ENCODE peak calls at places on chromosomes 7 and 10, in six cellular contexts. V is fibroblast of lung, I is uterus, P is OCI-LY7, D is GM06990, O is dorsolateral prefrontal cortex. Q is an unnamed sample.

GRCh38 chr10:126059101-126059826 is 162.9 kb downstream of the FANK1 start:
- DNase-seq in P (no peak), V (peak; percentile 48), D (no peak), O (no peak), I (no peak), Q (no peak)

GRCh38 chr7:155345490-155345889 is 47.8 kb downstream of the INSIG1 start:
- DNase-seq in D (no peak), V (no peak), I (no peak), O (no peak), P (no peak), Q (no peak)

GRCh38 chr7:132738254-132738653 is 162.0 kb upstream of the PLXNA4 start:
- DNase-seq in I (no peak), V (peak; percentile 78), P (no peak), D (no peak), O (no peak), Q (no peak)

GRCh38 chr10:96416643-96417042 is 57.8 kb upstream of the OPALIN start:
- DNase-seq in P (no peak), V (peak; percentile 17), O (no peak), I (peak; percentile 48), D (no peak), Q (no peak)

GRCh38 chr10:13019280-13019679 is 17.8 kb upstream of the CCDC3 start:
- DNase-seq in V (no peak), I (no peak), P (no peak), D (no peak), O (no peak), Q (no peak)

GRCh38 chr7:131459256-131459655 is 97.2 kb downstream of the PODXL start:
- DNase-seq in I (no peak), P (no peak), D (no peak), O (no peak), V (no peak), Q (no peak)

GRCh38 chr7:84829719-84830118 is 357.1 kb downstream of the SEMA3D start:
- DNase-seq in P (no peak), D (no peak), V (no peak), I (no peak), O (no peak), Q (no peak)

GRCh38 chr7:90595801-90596683 is at the start of gene CDK14:
- DNase-seq in D (peak; percentile 85), I (peak; percentile 77), V (peak; percentile 67), O (peak; percentile 80), P (peak; percentile 61), Q (peak; percentile 94)

GRCh38 chr10:59006511-59007306 is 169.7 kb upstream of the PHYHIPL start:
- DNase-seq in I (peak; percentile 38), O (no peak), V (peak; percentile 87), P (no peak), D (no peak), Q (no peak)

GRCh38 chr7:44188480-44189225 is 586 bp downstream of the GCK start:
- DNase-seq in I (no peak), D (no peak), O (no peak), V (no peak), P (no peak), Q (no peak)

GRCh38 chr7:137539111-137539715 is 195.7 kb upstream of the PTN start:
- DNase-seq in D (no peak), I (no peak), O (no peak), V (peak; percentile 84), P (no peak), Q (no peak)

GRCh38 chr7:110839866-110840265 is 251.1 kb upstream of the LRRN3 start:
- DNase-seq in V (peak; percentile 76), P (no peak), I (no peak), D (no peak), O (peak; percentile 42), Q (peak; percentile 18)

GRCh38 chr7:95473276-95473985 is 12.3 kb upstream of the ASB4 start:
- DNase-seq in I (no peak), D (no peak), O (no peak), V (no peak), P (no peak), Q (no peak)

GRCh38 chr7:80182630-80183276 is 48.1 kb downstream of the GNAI1 start:
- DNase-seq in P (no peak), D (no peak), I (no peak), V (peak; percentile 16), O (no peak), Q (no peak)

GRCh38 chr7:106659369-106659962 is 1.5 kb downstream of the CCDC71L start:
- DNase-seq in D (no peak), V (no peak), P (no peak), O (no peak), I (no peak), Q (no peak)

GRCh38 chr10:4285121-4285520 is 500.1 kb upstream of the KLF6 start:
- DNase-seq in D (no peak), P (no peak), O (no peak), V (no peak), I (no peak), Q (no peak)

GRCh38 chr7:87220026-87220733 is 648 bp upstream of the TMEM243 start:
- DNase-seq in V (peak; percentile 65), O (peak; percentile 87), D (peak; percentile 91), P (peak; percentile 89), I (peak; percentile 74), Q (peak; percentile 96)

GRCh38 chr7:46932656-46933424 is 649.1 kb downstream of the TNS3 start:
- DNase-seq in D (no peak), I (peak; percentile 61), V (peak; percentile 99), O (peak; percentile 9), P (no peak), Q (no peak)

GRCh38 chr7:69640216-69640615 is 41.9 kb downstream of the AUTS2 start:
- DNase-seq in V (no peak), O (no peak), P (no peak), I (no peak), D (no peak), Q (no peak)

GRCh38 chr7:151425670-151426075 is 14.3 kb downstream of the CRYGN start:
- DNase-seq in I (no peak), V (peak; percentile 95), D (no peak), P (no peak), O (no peak), Q (no peak)

GRCh38 chr10:97891497-97892167 is 42.0 kb downstream of the GOLGA7B start:
- DNase-seq in P (no peak), I (no peak), O (no peak), D (no peak), V (no peak), Q (no peak)

GRCh38 chr7:19747740-19748339 is 25.6 kb downstream of the TMEM196 start:
- DNase-seq in I (no peak), O (no peak), P (peak; percentile 34), V (peak; percentile 65), D (no peak), Q (peak; percentile 60)

GRCh38 chr7:81491573-81491972 is 278.3 kb downstream of the HGF start:
- DNase-seq in P (no peak), I (no peak), D (no peak), O (no peak), V (no peak), Q (no peak)

GRCh38 chr10:77553311-77553710 is 84.3 kb downstream of the KCNMA1 start:
- DNase-seq in I (no peak), D (no peak), P (no peak), V (no peak), O (no peak), Q (no peak)

GRCh38 chr10:624605-625334 is 64.7 kb downstream of the DIP2C start:
- DNase-seq in O (peak; percentile 69), P (no peak), V (peak; percentile 78), I (peak; percentile 77), D (no peak), Q (no peak)

GRCh38 chr10:84159076-84159475 is 14.5 kb upstream of the GPR15LG start:
- DNase-seq in D (no peak), P (no peak), O (no peak), I (no peak), V (no peak), Q (no peak)

GRCh38 chr10:104054430-104054829 is 31.2 kb downstream of the COL17A1 start:
- DNase-seq in O (no peak), P (no peak), I (no peak), V (no peak), D (no peak), Q (no peak)

GRCh38 chr7:123789817-123790216 is 41.0 kb upstream of the WASL start:
- DNase-seq in V (no peak), D (no peak), I (no peak), O (no peak), P (no peak), Q (peak; percentile 26)

GRCh38 chr10:69360485-69361302 is 56.0 kb downstream of the TACR2 start:
- DNase-seq in V (peak; percentile 92), I (peak; percentile 83), D (no peak), O (peak; percentile 82), P (no peak), Q (no peak)

GRCh38 chr10:78452782-78453181 is 419.1 kb downstream of the RPS24 start:
- DNase-seq in D (no peak), V (no peak), O (no peak), P (no peak), I (no peak), Q (no peak)

GRCh38 chr7:54817125-54817524 is 58.1 kb upstream of the SEC61G start:
- DNase-seq in I (no peak), P (no peak), V (no peak), O (no peak), D (no peak), Q (no peak)

GRCh38 chr10:69734797-69735468 is 66.8 kb upstream of the COL13A1 start:
- DNase-seq in V (no peak), D (no peak), P (peak; percentile 22), O (no peak), I (no peak), Q (peak; percentile 33)

GRCh38 chr7:99379043-99379577 is 4.6 kb downstream of the ARPC1B start:
- DNase-seq in P (peak; percentile 34), I (peak; percentile 74), V (peak; percentile 87), O (no peak), D (peak; percentile 59), Q (peak; percentile 74)

GRCh38 chr7:34308595-34308994 is 349.4 kb upstream of the NPSR1 start:
- DNase-seq in D (no peak), I (no peak), O (no peak), V (no peak), P (no peak), Q (no peak)

GRCh38 chr7:30815016-30815854 is 44.0 kb downstream of the MINDY4 start:
- DNase-seq in D (no peak), P (no peak), I (peak; percentile 45), O (no peak), V (peak; percentile 32), Q (no peak)

GRCh38 chr7:25846722-25847121 is 305.3 kb upstream of the NFE2L3 start:
- DNase-seq in O (peak; percentile 45), D (no peak), P (no peak), V (peak; percentile 97), I (peak; percentile 89), Q (no peak)

GRCh38 chr7:100400656-100401055 is 27.4 kb downstream of the PILRA start:
- DNase-seq in O (peak; percentile 65), D (no peak), P (peak; percentile 64), V (no peak), I (no peak), Q (peak; percentile 58)

GRCh38 chr10:1449806-1450205 is 287.5 kb downstream of the ADARB2 start:
- DNase-seq in I (no peak), V (no peak), O (no peak), P (no peak), D (no peak), Q (no peak)

GRCh38 chr10:133273534-133274143 is 3.0 kb downstream of the ADAM8 start:
- DNase-seq in O (no peak), V (no peak), D (no peak), P (no peak), I (no peak), Q (no peak)